ENCODE peak calls at places on chromosomes 7 and 10, in nine cellular contexts. O is H1, Y is IMR-90, J is uterus, Z is breast epithelium, V is ovary, Q is tibial nerve, X is endothelial cell of umbilical vein, C is stomach. S is an unnamed sample.

GRCh38 chr7:99729501-99730261 is 5.3 kb downstream of the CYP3A7 start:
- DNase-seq in J (no peak), Y (no peak), X (no peak), V (no peak), O (no peak), Z (no peak), C (no peak), Q (no peak), S (peak)

GRCh38 chr7:26001662-26002244 is 150.2 kb upstream of the NFE2L3 start:
- DNase-seq in Q (no peak), C (peak), J (no peak), Y (no peak), O (no peak), Z (no peak), X (no peak), V (no peak), S (no peak)

GRCh38 chr10:50679149-50679548 is 55.4 kb upstream of the SGMS1 start:
- DNase-seq in Q (no peak), Z (no peak), C (no peak), Y (no peak), J (no peak), O (no peak), X (no peak), V (no peak), S (no peak)

GRCh38 chr7:106657085-106657991 is 3.6 kb downstream of the CCDC71L start:
- DNase-seq in O (no peak), Q (no peak), Y (peak), J (no peak), C (no peak), Z (no peak), X (peak), V (no peak), S (no peak)

GRCh38 chr10:130767116-130767730 is 544.3 kb downstream of the TCERG1L start:
- DNase-seq in C (no peak), X (no peak), O (no peak), Q (no peak), Z (no peak), Y (no peak), J (no peak), V (no peak), S (no peak)

GRCh38 chr10:132270721-132271457 is 36.9 kb downstream of the STK32C start:
- DNase-seq in C (no peak), Y (no peak), Z (no peak), O (no peak), J (no peak), X (no peak), Q (no peak), V (no peak), S (no peak)

GRCh38 chr10:130974171-130974570 is 337.4 kb downstream of the TCERG1L start:
- DNase-seq in X (no peak), Y (no peak), Q (no peak), Z (no peak), C (no peak), V (no peak), O (no peak), J (no peak), S (peak)

GRCh38 chr7:56686276-56686859 is 445.9 kb downstream of the ZNF479 start:
- DNase-seq in Z (no peak), V (no peak), Y (no peak), X (no peak), C (no peak), O (no peak), Q (no peak), J (no peak), S (no peak)

GRCh38 chr7:48299580-48300169 is 128.4 kb downstream of the ABCA13 start:
- DNase-seq in V (peak), Y (peak), Z (no peak), O (no peak), Q (peak), C (no peak), J (no peak), X (peak), S (no peak)

GRCh38 chr10:63719174-63719856 is 198.1 kb downstream of the REEP3 start:
- DNase-seq in O (no peak), Y (no peak), Z (no peak), V (no peak), C (no peak), X (no peak), J (no peak), Q (no peak), S (no peak)

GRCh38 chr7:471866-472639 is 47.6 kb downstream of the PDGFA start:
- DNase-seq in C (peak), X (peak), Q (no peak), V (peak), O (no peak), Z (no peak), Y (peak), J (peak), S (no peak)

GRCh38 chr10:63523015-63523414 is 1.8 kb downstream of the REEP3 start:
- DNase-seq in V (no peak), Y (no peak), J (no peak), Z (no peak), C (no peak), Q (no peak), O (no peak), X (no peak), S (no peak)

GRCh38 chr10:71135276-71135675 is 77.1 kb upstream of the UNC5B start:
- DNase-seq in X (no peak), O (no peak), Q (no peak), Z (no peak), C (no peak), Y (no peak), V (no peak), J (no peak), S (peak)

GRCh38 chr10:660413-660979 is 29.0 kb downstream of the DIP2C start:
- DNase-seq in X (no peak), V (no peak), C (no peak), Q (no peak), Y (no peak), Z (no peak), J (no peak), O (no peak), S (no peak)

GRCh38 chr10:129955591-129956284 is 8.3 kb downstream of the EBF3 start:
- DNase-seq in J (no peak), C (no peak), X (no peak), Q (no peak), O (no peak), Y (no peak), Z (no peak), V (no peak), S (no peak)

GRCh38 chr10:35545878-35546631 is 59.1 kb upstream of the GJD4 start:
- DNase-seq in V (no peak), X (peak), Q (no peak), Y (peak), C (no peak), J (no peak), O (no peak), Z (no peak), S (no peak)

GRCh38 chr10:104732222-104732621 is 91.1 kb downstream of the SORCS3 start:
- DNase-seq in C (no peak), O (no peak), X (no peak), J (no peak), Z (no peak), Y (no peak), V (peak), Q (no peak), S (no peak)

GRCh38 chr10:62681211-62681940 is 123.1 kb upstream of the ADO start:
- DNase-seq in Z (no peak), Y (no peak), J (no peak), X (no peak), O (peak), Q (no peak), V (no peak), C (peak), S (no peak)

GRCh38 chr10:82190432-82191260 is 315.7 kb downstream of the NRG3 start:
- DNase-seq in Y (no peak), C (no peak), X (peak), Q (no peak), J (no peak), O (no peak), V (no peak), Z (no peak), S (no peak)

GRCh38 chr7:100087055-100087750 is 1.6 kb upstream of the COPS6 start:
- DNase-seq in Y (peak), Q (no peak), X (peak), Z (no peak), C (no peak), O (no peak), J (peak), V (no peak), S (no peak)

GRCh38 chr7:31710171-31710570 is 23.2 kb downstream of the PPP1R17 start:
- DNase-seq in X (no peak), Q (no peak), V (no peak), Z (no peak), J (no peak), C (no peak), O (peak), Y (no peak), S (no peak)

GRCh38 chr10:18610517-18610916 is 40.9 kb downstream of the NSUN6 start:
- DNase-seq in Z (no peak), V (no peak), Y (peak), X (peak), J (no peak), O (no peak), C (no peak), Q (no peak), S (no peak)

GRCh38 chr7:129990403-129991192 is 37.8 kb upstream of the UBE2H start:
- DNase-seq in C (no peak), Z (no peak), O (no peak), J (no peak), X (no peak), Q (no peak), V (no peak), Y (peak), S (no peak)

GRCh38 chr7:16668978-16669377 is 23.0 kb downstream of the BZW2 start:
- DNase-seq in Z (no peak), Y (no peak), J (no peak), C (no peak), Q (no peak), O (no peak), V (no peak), X (no peak), S (no peak)

GRCh38 chr10:102837230-102837721 is at the start of gene CYP17A1:
- DNase-seq in X (no peak), J (peak), Z (no peak), Y (no peak), Q (no peak), C (peak), V (peak), O (no peak), S (no peak)

GRCh38 chr10:125057158-125058001 is 103.0 kb downstream of the CTBP2 start:
- DNase-seq in O (no peak), X (peak), J (peak), C (no peak), Y (peak), Z (no peak), Q (peak), V (peak), S (peak)

GRCh38 chr7:28405662-28406061 is 6.7 kb upstream of the CREB5 start:
- DNase-seq in Q (no peak), O (no peak), Y (peak), Z (no peak), V (no peak), X (peak), J (peak), C (no peak), S (no peak)

GRCh38 chr7:98378210-98378819 is 22.6 kb downstream of the BAIAP2L1 start:
- DNase-seq in Y (no peak), C (no peak), O (no peak), Z (no peak), X (no peak), J (no peak), Q (no peak), V (no peak), S (no peak)

GRCh38 chr7:143379607-143380263 is 1.4 kb upstream of the ZYX start:
- DNase-seq in Y (no peak), X (no peak), Q (no peak), V (no peak), Z (no peak), J (no peak), C (no peak), O (no peak), S (no peak)

GRCh38 chr7:143391462-143392404 is 10.6 kb downstream of the ZYX start:
- DNase-seq in J (peak), X (peak), V (peak), O (no peak), C (peak), Y (peak), Q (peak), Z (no peak), S (no peak)

GRCh38 chr10:15824498-15824897 is 35.8 kb downstream of the MINDY3 start:
- DNase-seq in Q (no peak), Y (peak), J (no peak), Z (no peak), O (no peak), X (peak), V (no peak), C (no peak), S (no peak)

GRCh38 chr10:66639351-66639750 is 286.5 kb upstream of the LRRTM3 start:
- DNase-seq in Q (no peak), Z (no peak), Y (peak), V (no peak), X (no peak), O (no peak), C (no peak), J (no peak), S (no peak)

GRCh38 chr10:61063035-61063434 is 119.0 kb upstream of the RHOBTB1 start:
- DNase-seq in C (no peak), O (no peak), Y (no peak), Z (no peak), X (peak), V (no peak), Q (no peak), J (no peak), S (no peak)

GRCh38 chr10:91626936-91627335 is 5.9 kb downstream of the PPP1R3C start:
- DNase-seq in O (no peak), Y (no peak), V (no peak), X (no peak), C (no peak), J (no peak), Z (no peak), Q (no peak), S (no peak)

GRCh38 chr10:50309342-50309741 is 58.0 kb upstream of the ASAH2 start:
- DNase-seq in J (no peak), X (no peak), Y (no peak), Q (no peak), C (no peak), O (no peak), Z (no peak), V (no peak), S (no peak)

GRCh38 chr7:142859829-142860228 is 5.0 kb downstream of the EPHB6 start:
- DNase-seq in C (no peak), Z (peak), X (no peak), Q (peak), Y (peak), V (peak), J (peak), O (no peak), S (no peak)

GRCh38 chr7:39554583-39555140 is 11.5 kb upstream of the YAE1 start:
- DNase-seq in J (no peak), X (no peak), C (no peak), Q (no peak), V (no peak), Z (no peak), O (no peak), Y (no peak), S (no peak)

GRCh38 chr10:36759111-36759805 is 366.1 kb upstream of the ANKRD30A start:
- DNase-seq in Q (no peak), J (no peak), X (no peak), C (no peak), Z (no peak), Y (peak), O (no peak), V (peak), S (no peak)

GRCh38 chr10:36765777-36766176 is 359.6 kb upstream of the ANKRD30A start:
- DNase-seq in O (no peak), J (no peak), Q (no peak), Y (peak), V (no peak), C (no peak), Z (no peak), X (no peak), S (no peak)

GRCh38 chr10:36766921-36767320 is 358.5 kb upstream of the ANKRD30A start:
- DNase-seq in Q (no peak), Y (no peak), O (no peak), J (no peak), X (no peak), Z (no peak), C (no peak), V (no peak), S (no peak)

DNA sequence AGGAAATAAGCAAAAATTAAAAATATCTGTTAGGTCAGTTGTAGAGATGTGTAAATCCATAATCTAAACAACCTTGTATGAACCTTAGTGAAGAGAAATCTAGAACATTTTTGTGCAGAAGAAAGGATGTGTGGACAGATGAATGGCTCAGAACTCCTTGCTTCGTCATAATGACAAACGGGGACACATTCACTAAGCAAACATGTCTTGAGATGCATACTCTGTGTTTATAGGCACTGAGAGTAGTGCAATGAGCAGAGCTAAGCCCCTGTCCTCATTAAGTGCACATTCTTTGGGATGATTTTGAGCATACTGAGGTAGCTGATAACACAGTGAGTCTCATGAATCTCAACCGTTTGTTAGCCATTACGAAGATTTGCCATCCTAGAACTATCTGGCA is 360.6 kb upstream of the ANKRD30A start:
- DNase-seq in J (no peak), Y (no peak), Z (no peak), O (no peak), C (no peak), Q (no peak), X (no peak), V (no peak), S (no peak)
- TF ChIP-seq CTCF in J (no peak), Y (no peak), Z (no peak), O (no peak), C (no peak), Q (no peak), X (no peak), V (no peak), S (no peak)

DNA sequence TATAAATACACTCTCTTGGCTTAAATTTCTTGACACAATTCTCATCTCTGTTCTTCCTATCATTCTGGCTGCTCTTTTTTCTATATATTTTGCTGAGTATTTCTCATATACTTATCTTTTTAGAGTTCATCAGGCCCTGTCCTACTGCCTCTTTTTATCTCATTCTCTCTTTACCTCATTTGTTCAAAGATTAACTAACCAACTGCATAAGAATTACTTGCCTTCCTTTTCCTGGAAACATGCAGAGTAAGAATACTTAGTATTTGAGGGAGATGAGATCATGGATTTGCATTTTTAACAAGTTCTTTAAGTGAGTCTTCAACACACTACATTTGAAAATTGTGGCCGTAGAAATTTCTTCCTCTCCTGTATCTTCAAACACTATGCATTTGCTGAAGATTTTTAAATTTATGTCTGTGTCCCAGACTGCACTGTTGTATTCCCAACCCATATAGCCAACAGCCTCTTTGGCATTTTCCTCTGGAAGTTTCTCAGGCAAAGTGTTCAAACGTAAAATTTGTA is 35.3 kb downstream of the ARL4A start:
- DNase-seq in Z (no peak), J (no peak), C (no peak), V (no peak), O (no peak), Q (no peak), X (no peak), Y (peak), S (no peak)
- TF ChIP-seq POLR2A in Z (no peak), J (no peak), C (no peak), V (no peak), O (no peak), Q (no peak), X (no peak), Y (no peak), S (no peak)

DNA sequence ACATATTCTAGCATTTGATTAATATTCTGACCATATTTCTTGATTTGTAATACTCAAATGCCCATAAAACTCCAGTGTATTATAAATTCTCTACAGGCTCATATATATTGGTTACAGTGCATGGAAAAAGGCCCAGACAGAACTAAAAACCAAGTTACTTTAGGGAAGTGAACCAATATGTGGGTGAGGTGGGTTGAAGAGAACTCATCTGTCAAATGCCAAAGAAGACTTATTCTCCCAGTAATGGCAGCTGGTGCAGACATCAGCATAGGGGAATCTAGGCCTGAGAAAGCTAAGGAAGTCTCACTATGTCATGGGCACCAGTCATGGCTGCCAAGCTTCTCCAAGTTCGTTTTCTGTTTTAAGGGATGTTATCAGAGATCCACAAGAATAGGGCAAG is 30.6 kb downstream of the ZNF248 start:
- DNase-seq in V (no peak), Z (no peak), O (no peak), Q (no peak), X (no peak), C (no peak), J (no peak), Y (no peak), S (no peak)
- H3K27ac ChIP-seq in V (no peak), Z (no peak), O (no peak), Q (no peak), X (no peak), C (no peak), J (no peak), Y (no peak), S (no peak)

DNA sequence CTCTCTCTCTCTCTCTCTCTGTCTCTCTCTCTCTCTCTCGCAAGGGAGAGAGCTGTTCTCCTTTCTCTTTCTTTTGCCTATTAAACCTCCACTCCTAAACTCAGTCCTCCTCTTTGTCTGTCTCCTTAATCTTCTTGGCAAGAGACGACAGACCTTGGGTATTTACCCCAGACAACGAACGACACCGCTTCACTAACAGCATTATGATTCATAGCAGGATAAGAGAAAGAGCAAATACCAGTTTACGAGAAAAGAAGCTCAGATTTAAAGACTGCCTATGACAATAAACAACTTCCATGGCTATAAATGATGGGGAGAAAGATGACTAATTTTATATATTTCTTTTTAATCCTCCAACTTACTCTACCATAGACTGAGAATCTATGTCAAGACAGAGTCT is 1396.5 kb upstream of the CELF2 start:
- DNase-seq in V (no peak), Q (no peak), Z (no peak), C (no peak), Y (peak), O (no peak), X (no peak), J (no peak), S (no peak)
- TF ChIP-seq CTCF in V (no peak), Q (no peak), Z (no peak), C (no peak), Y (no peak), O (no peak), X (no peak), J (no peak), S (no peak)

GRCh38 chr10:97771913-97772823 is at the start of gene SFRP5:
- DNase-seq in Y (no peak), Z (no peak), J (no peak), V (no peak), C (no peak), Q (no peak), O (no peak), X (no peak), S (no peak)
- TF ChIP-seq POLR2A in Y (no peak), Z (no peak), J (no peak), V (no peak), C (no peak), Q (peak), O (no peak), X (no peak), S (no peak)

S was measured in vagina.